ENCODE peak calls at places on chromosome 15, in seven cellular contexts. One of them, this sample, is unnamed.

GRCh38 chr15:99574502-99574901 is 8.7 kb downstream of the MEF2A start:
- DNase-seq in trophoblast cell: no peak
- DNase-seq in mesenchymal stem cell: no peak
- DNase-seq in IMR-90: no peak
- DNase-seq in H9: no peak
- DNase-seq in H1: no peak
- DNase-seq in neuronal stem cell: no peak
- DNase-seq in this sample: no peak

GRCh38 chr15:77634266-77634962 is 1.7 kb upstream of the LINGO1 start:
- DNase-seq in H9: peak; percentile 95
- DNase-seq in IMR-90: peak; percentile 38
- DNase-seq in trophoblast cell: peak; percentile 28
- DNase-seq in neuronal stem cell: peak; percentile 71
- DNase-seq in H1: peak; percentile 93
- DNase-seq in mesenchymal stem cell: peak; percentile 51
- DNase-seq in this sample: peak; percentile 93

GRCh38 chr15:31887246-31887645 is 143.1 kb upstream of the CHRNA7 start:
- DNase-seq in H1: no peak
- DNase-seq in IMR-90: no peak
- DNase-seq in trophoblast cell: no peak
- DNase-seq in H9: peak; percentile 58
- DNase-seq in mesenchymal stem cell: no peak
- DNase-seq in neuronal stem cell: no peak
- DNase-seq in this sample: peak; percentile 57

GRCh38 chr15:65638681-65639089 is 16.9 kb downstream of the SLC24A1 start:
- DNase-seq in mesenchymal stem cell: peak; percentile 85
- DNase-seq in H1: no peak
- DNase-seq in neuronal stem cell: peak; percentile 63
- DNase-seq in IMR-90: peak; percentile 81
- DNase-seq in H9: no peak
- DNase-seq in trophoblast cell: no peak
- DNase-seq in this sample: peak; percentile 87

GRCh38 chr15:68277605-68278344 is at the start of gene FEM1B:
- DNase-seq in mesenchymal stem cell: peak; percentile 94
- DNase-seq in H1: peak; percentile 92
- DNase-seq in neuronal stem cell: peak; percentile 87
- DNase-seq in trophoblast cell: peak; percentile 80
- DNase-seq in H9: peak; percentile 90
- DNase-seq in IMR-90: peak; percentile 92
- DNase-seq in this sample: peak; percentile 95

GRCh38 chr15:40832903-40833302 is 4.4 kb upstream of the PPP1R14D start:
- DNase-seq in H1: no peak
- DNase-seq in mesenchymal stem cell: no peak
- DNase-seq in neuronal stem cell: no peak
- DNase-seq in IMR-90: no peak
- DNase-seq in H9: no peak
- DNase-seq in trophoblast cell: peak; percentile 51
- DNase-seq in this sample: no peak

GRCh38 chr15:31869640-31870335 is 160.5 kb upstream of the CHRNA7 start:
- DNase-seq in H1: no peak
- DNase-seq in mesenchymal stem cell: no peak
- DNase-seq in trophoblast cell: no peak
- DNase-seq in H9: no peak
- DNase-seq in IMR-90: no peak
- DNase-seq in neuronal stem cell: no peak
- DNase-seq in this sample: peak; percentile 13

GRCh38 chr15:49902791-49903481 is 216.1 kb downstream of the ATP8B4 start:
- DNase-seq in H9: no peak
- DNase-seq in H1: no peak
- DNase-seq in neuronal stem cell: no peak
- DNase-seq in trophoblast cell: no peak
- DNase-seq in IMR-90: peak; percentile 66
- DNase-seq in mesenchymal stem cell: peak; percentile 65
- DNase-seq in this sample: no peak

GRCh38 chr15:52082197-52083036 is 30.2 kb downstream of the BCL2L10 start:
- DNase-seq in neuronal stem cell: no peak
- DNase-seq in H1: no peak
- DNase-seq in trophoblast cell: no peak
- DNase-seq in mesenchymal stem cell: peak; percentile 47
- DNase-seq in IMR-90: peak; percentile 33
- DNase-seq in H9: no peak
- DNase-seq in this sample: no peak

GRCh38 chr15:79966634-79967330 is 4.2 kb downstream of the BCL2A1 start:
- DNase-seq in mesenchymal stem cell: no peak
- DNase-seq in trophoblast cell: no peak
- DNase-seq in neuronal stem cell: no peak
- DNase-seq in H9: no peak
- DNase-seq in IMR-90: no peak
- DNase-seq in H1: no peak
- DNase-seq in this sample: no peak

GRCh38 chr15:100980410-100981046 is 61.4 kb downstream of the LRRK1 start:
- DNase-seq in mesenchymal stem cell: no peak
- DNase-seq in IMR-90: no peak
- DNase-seq in trophoblast cell: no peak
- DNase-seq in H9: no peak
- DNase-seq in neuronal stem cell: no peak
- DNase-seq in H1: no peak
- DNase-seq in this sample: no peak

GRCh38 chr15:64845183-64845611 is 3.5 kb downstream of the PLEKHO2 start:
- DNase-seq in H9: no peak
- DNase-seq in mesenchymal stem cell: no peak
- DNase-seq in IMR-90: no peak
- DNase-seq in H1: no peak
- DNase-seq in trophoblast cell: no peak
- DNase-seq in neuronal stem cell: no peak
- DNase-seq in this sample: no peak

GRCh38 chr15:40446144-40446543 is 5.4 kb downstream of the BAHD1 start:
- DNase-seq in IMR-90: no peak
- DNase-seq in neuronal stem cell: no peak
- DNase-seq in mesenchymal stem cell: no peak
- DNase-seq in H9: no peak
- DNase-seq in H1: no peak
- DNase-seq in trophoblast cell: no peak
- DNase-seq in this sample: no peak

GRCh38 chr15:25939122-25939521 is 76.0 kb upstream of the ATP10A start:
- DNase-seq in IMR-90: no peak
- DNase-seq in neuronal stem cell: no peak
- DNase-seq in H9: no peak
- DNase-seq in H1: no peak
- DNase-seq in trophoblast cell: no peak
- DNase-seq in mesenchymal stem cell: no peak
- DNase-seq in this sample: no peak

GRCh38 chr15:27817258-27817657 is 281.9 kb downstream of the OCA2 start:
- DNase-seq in mesenchymal stem cell: no peak
- DNase-seq in H1: no peak
- DNase-seq in H9: no peak
- DNase-seq in IMR-90: no peak
- DNase-seq in trophoblast cell: no peak
- DNase-seq in neuronal stem cell: no peak
- DNase-seq in this sample: no peak

GRCh38 chr15:100108846-100109245 is 232.9 kb downstream of the ADAMTS17 start:
- DNase-seq in H9: no peak
- DNase-seq in mesenchymal stem cell: no peak
- DNase-seq in neuronal stem cell: no peak
- DNase-seq in H1: no peak
- DNase-seq in trophoblast cell: no peak
- DNase-seq in IMR-90: no peak
- DNase-seq in this sample: no peak

GRCh38 chr15:88982304-88982945 is 69.2 kb upstream of the MFGE8 start:
- DNase-seq in H1: no peak
- DNase-seq in IMR-90: peak; percentile 83
- DNase-seq in H9: no peak
- DNase-seq in neuronal stem cell: no peak
- DNase-seq in trophoblast cell: no peak
- DNase-seq in mesenchymal stem cell: peak; percentile 81
- DNase-seq in this sample: peak; percentile 25

GRCh38 chr15:38247336-38247735 is 5.3 kb upstream of the SPRED1 start:
- DNase-seq in neuronal stem cell: no peak
- DNase-seq in mesenchymal stem cell: peak; percentile 33
- DNase-seq in H1: no peak
- DNase-seq in trophoblast cell: no peak
- DNase-seq in IMR-90: no peak
- DNase-seq in H9: no peak
- DNase-seq in this sample: no peak

GRCh38 chr15:77461486-77461885 is 40.8 kb downstream of the HMG20A start:
- DNase-seq in H9: no peak
- DNase-seq in trophoblast cell: peak; percentile 7
- DNase-seq in neuronal stem cell: no peak
- DNase-seq in mesenchymal stem cell: peak; percentile 37
- DNase-seq in IMR-90: peak; percentile 67
- DNase-seq in H1: no peak
- DNase-seq in this sample: peak; percentile 79

GRCh38 chr15:62482715-62483429 is 317.8 kb upstream of the C2CD4B start:
- DNase-seq in H1: peak; percentile 75
- DNase-seq in neuronal stem cell: peak; percentile 33
- DNase-seq in trophoblast cell: peak; percentile 82
- DNase-seq in H9: peak; percentile 85
- DNase-seq in IMR-90: peak; percentile 65
- DNase-seq in mesenchymal stem cell: peak; percentile 73
- DNase-seq in this sample: peak; percentile 97

GRCh38 chr15:52252781-52253180 is 42.8 kb downstream of the MYO5C start:
- DNase-seq in trophoblast cell: peak; percentile 17
- DNase-seq in H9: no peak
- DNase-seq in IMR-90: peak; percentile 96
- DNase-seq in mesenchymal stem cell: peak; percentile 95
- DNase-seq in H1: no peak
- DNase-seq in neuronal stem cell: no peak
- DNase-seq in this sample: peak; percentile 27

GRCh38 chr15:42155546-42156265 is 730 bp downstream of the PLA2G4F start:
- DNase-seq in H1: no peak
- DNase-seq in trophoblast cell: peak; percentile 73
- DNase-seq in IMR-90: no peak
- DNase-seq in mesenchymal stem cell: no peak
- DNase-seq in H9: no peak
- DNase-seq in neuronal stem cell: no peak
- DNase-seq in this sample: peak; percentile 62

GRCh38 chr15:42152921-42153680 is 3.3 kb downstream of the PLA2G4F start:
- DNase-seq in H1: no peak
- DNase-seq in trophoblast cell: no peak
- DNase-seq in mesenchymal stem cell: no peak
- DNase-seq in neuronal stem cell: no peak
- DNase-seq in IMR-90: no peak
- DNase-seq in H9: no peak
- DNase-seq in this sample: no peak

GRCh38 chr15:42152196-42152920 is 4.1 kb downstream of the PLA2G4F start:
- DNase-seq in trophoblast cell: no peak
- DNase-seq in H9: no peak
- DNase-seq in neuronal stem cell: no peak
- DNase-seq in H1: no peak
- DNase-seq in IMR-90: no peak
- DNase-seq in mesenchymal stem cell: no peak
- DNase-seq in this sample: no peak

GRCh38 chr15:42154576-42155355 is 1.7 kb downstream of the PLA2G4F start:
- DNase-seq in neuronal stem cell: no peak
- DNase-seq in mesenchymal stem cell: no peak
- DNase-seq in IMR-90: no peak
- DNase-seq in H9: no peak
- DNase-seq in trophoblast cell: no peak
- DNase-seq in H1: no peak
- DNase-seq in this sample: no peak

GRCh38 chr15:42153874-42154575 is 2.4 kb downstream of the PLA2G4F start:
- DNase-seq in IMR-90: no peak
- DNase-seq in neuronal stem cell: no peak
- DNase-seq in trophoblast cell: no peak
- DNase-seq in H1: no peak
- DNase-seq in mesenchymal stem cell: no peak
- DNase-seq in H9: no peak
- DNase-seq in this sample: no peak
- H3K4ac ChIP-seq in IMR-90: no peak overlapping the region
- H3K4ac ChIP-seq in neuronal stem cell: no peak overlapping the region
- H3K4ac ChIP-seq in trophoblast cell: no peak overlapping the region
- H3K4ac ChIP-seq in H1: no peak overlapping the region
- H3K4ac ChIP-seq in mesenchymal stem cell: no peak overlapping the region
- H3K4ac ChIP-seq in H9: no peak overlapping the region
- H3K4ac ChIP-seq in this sample: no peak overlapping the region

GRCh38 chr15:81789403-81789802 is 256.4 kb downstream of the MEX3B start:
- DNase-seq in neuronal stem cell: no peak
- DNase-seq in trophoblast cell: no peak
- DNase-seq in mesenchymal stem cell: no peak
- DNase-seq in H1: peak; percentile 27
- DNase-seq in IMR-90: no peak
- DNase-seq in H9: no peak
- DNase-seq in this sample: no peak
- H2BK5ac ChIP-seq in neuronal stem cell: no peak overlapping the region
- H2BK5ac ChIP-seq in trophoblast cell: no peak overlapping the region
- H2BK5ac ChIP-seq in mesenchymal stem cell: no peak overlapping the region
- H2BK5ac ChIP-seq in H1: no peak overlapping the region
- H2BK5ac ChIP-seq in IMR-90: no peak overlapping the region
- H2BK5ac ChIP-seq in H9: no peak overlapping the region
- H2BK5ac ChIP-seq in this sample: no peak overlapping the region

GRCh38 chr15:90553248-90553745 is 23.6 kb downstream of the CRTC3 start:
- DNase-seq in H1: no peak
- DNase-seq in H9: no peak
- DNase-seq in neuronal stem cell: no peak
- DNase-seq in mesenchymal stem cell: peak; percentile 38
- DNase-seq in trophoblast cell: no peak
- DNase-seq in IMR-90: peak; percentile 91
- DNase-seq in this sample: no peak
- H3K4me2 ChIP-seq in H1: no peak overlapping the region
- H3K4me2 ChIP-seq in H9: no peak overlapping the region
- H3K4me2 ChIP-seq in neuronal stem cell: no peak overlapping the region
- H3K4me2 ChIP-seq in mesenchymal stem cell: no peak overlapping the region
- H3K4me2 ChIP-seq in trophoblast cell: no peak overlapping the region
- H3K4me2 ChIP-seq in IMR-90: peak overlapping the region; percentile 70
- H3K4me2 ChIP-seq in this sample: no peak overlapping the region

GRCh38 chr15:42366151-42366550 is 6.8 kb downstream of the CAPN3 start:
- DNase-seq in mesenchymal stem cell: no peak
- DNase-seq in H1: no peak
- DNase-seq in IMR-90: no peak
- DNase-seq in H9: no peak
- DNase-seq in trophoblast cell: no peak
- DNase-seq in neuronal stem cell: no peak
- DNase-seq in this sample: no peak

GRCh38 chr15:42364529-42364928 is 5.2 kb downstream of the CAPN3 start:
- DNase-seq in trophoblast cell: no peak
- DNase-seq in mesenchymal stem cell: no peak
- DNase-seq in H1: no peak
- DNase-seq in H9: no peak
- DNase-seq in neuronal stem cell: no peak
- DNase-seq in IMR-90: no peak
- DNase-seq in this sample: no peak

GRCh38 chr15:42367041-42367440 is 7.7 kb downstream of the CAPN3 start:
- DNase-seq in trophoblast cell: no peak
- DNase-seq in IMR-90: no peak
- DNase-seq in neuronal stem cell: no peak
- DNase-seq in H9: no peak
- DNase-seq in mesenchymal stem cell: peak; percentile 32
- DNase-seq in H1: no peak
- DNase-seq in this sample: no peak

GRCh38 chr15:42363487-42363886 is 4.2 kb downstream of the CAPN3 start:
- DNase-seq in IMR-90: no peak
- DNase-seq in neuronal stem cell: no peak
- DNase-seq in trophoblast cell: no peak
- DNase-seq in H1: no peak
- DNase-seq in mesenchymal stem cell: no peak
- DNase-seq in H9: peak; percentile 46
- DNase-seq in this sample: peak; percentile 77

DNA sequence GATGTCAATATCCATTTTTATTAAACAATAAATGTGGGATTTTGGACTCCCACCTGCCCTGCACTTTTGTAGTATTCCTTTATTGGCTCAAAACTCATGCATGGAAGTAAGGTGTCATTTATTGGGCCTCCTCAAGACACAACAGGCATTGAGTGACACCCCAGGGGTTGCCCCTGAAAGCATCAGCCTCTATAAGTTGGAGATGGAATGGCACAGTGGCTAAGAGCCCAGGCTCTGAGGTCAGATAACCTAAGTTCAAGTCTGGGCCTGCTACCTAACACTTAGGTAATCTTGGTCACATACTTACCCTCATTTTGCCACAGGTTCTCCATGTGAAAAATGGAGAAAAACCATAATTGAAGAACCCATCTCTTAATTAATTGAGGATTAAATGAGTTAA is 4.6 kb downstream of the CAPN3 start:
- DNase-seq in trophoblast cell: no peak
- DNase-seq in H9: no peak
- DNase-seq in mesenchymal stem cell: no peak
- DNase-seq in H1: no peak
- DNase-seq in IMR-90: no peak
- DNase-seq in neuronal stem cell: no peak
- DNase-seq in this sample: no peak
- H3K4ac ChIP-seq in trophoblast cell: no peak overlapping the region
- H3K4ac ChIP-seq in H9: no peak overlapping the region
- H3K4ac ChIP-seq in mesenchymal stem cell: no peak overlapping the region
- H3K4ac ChIP-seq in H1: no peak overlapping the region
- H3K4ac ChIP-seq in IMR-90: no peak overlapping the region
- H3K4ac ChIP-seq in neuronal stem cell: no peak overlapping the region
- H3K4ac ChIP-seq in this sample: no peak overlapping the region

This sample was measured in mesendoderm.